ENCODE peak calls at places on chromosome 3, in ten cellular contexts. W is A549; L is heart left ventricle; Z is effector memory CD4-positive, alpha-beta T cell; O is upper lobe of right lung; D is GM23338; P is stomach; S is CD4-positive, CD25-positive, alpha-beta regulatory T cell; R is brain microvascular endothelial cell; U is AG04450. K is an unnamed sample.
A peak's percentile ranks its signal among the peaks of the same experiment; 100 is the strongest.

GRCh38 chr3:144921710-144922109 is 950.1 kb downstream of the DIPK2A start:
- DNase-seq in O (no peak), R (no peak), W (no peak), U (no peak), S (no peak), Z (no peak), P (no peak), D (no peak), L (no peak), K (no peak)

GRCh38 chr3:64163755-64164148 is 61.5 kb downstream of the PRICKLE2 start:
- DNase-seq in W (peak; percentile 51), O (no peak), Z (no peak), R (peak; percentile 60), U (peak; percentile 74), P (no peak), S (no peak), L (no peak), D (peak; percentile 30), K (no peak)

GRCh38 chr3:112405845-112406244 is 72.9 kb downstream of the CD200 start:
- DNase-seq in S (no peak), D (no peak), L (no peak), Z (no peak), W (no peak), O (no peak), R (no peak), U (no peak), P (no peak), K (no peak)

GRCh38 chr3:71917540-71917939 is 132.6 kb upstream of the PROK2 start:
- DNase-seq in L (no peak), W (no peak), P (no peak), R (no peak), O (no peak), S (no peak), Z (no peak), U (no peak), D (no peak), K (no peak)

GRCh38 chr3:108035751-108036150 is 55.1 kb downstream of the CD47 start:
- DNase-seq in O (no peak), S (no peak), Z (no peak), P (no peak), D (peak; percentile 12), W (no peak), U (no peak), L (no peak), R (no peak), K (no peak)

GRCh38 chr3:64093825-64094712 is 70.8 kb upstream of the PSMD6 start:
- DNase-seq in L (no peak), R (no peak), D (no peak), P (no peak), Z (no peak), U (no peak), W (no peak), O (no peak), S (no peak), K (no peak)

GRCh38 chr3:100844063-100844936 is 135.0 kb downstream of the TFG start:
- DNase-seq in L (no peak), S (no peak), D (no peak), R (no peak), Z (no peak), P (no peak), U (no peak), O (no peak), W (no peak), K (no peak)

GRCh38 chr3:148757238-148757930 is 59.7 kb downstream of the AGTR1 start:
- DNase-seq in L (no peak), U (peak; percentile 16), O (no peak), R (peak; percentile 77), W (no peak), P (no peak), S (no peak), Z (no peak), D (no peak), K (no peak)

GRCh38 chr3:156456771-156457224 is 98.1 kb downstream of the SSR3 start:
- DNase-seq in U (no peak), W (no peak), L (no peak), P (no peak), D (peak; percentile 63), Z (no peak), O (no peak), S (no peak), R (peak; percentile 68), K (no peak)

DNA sequence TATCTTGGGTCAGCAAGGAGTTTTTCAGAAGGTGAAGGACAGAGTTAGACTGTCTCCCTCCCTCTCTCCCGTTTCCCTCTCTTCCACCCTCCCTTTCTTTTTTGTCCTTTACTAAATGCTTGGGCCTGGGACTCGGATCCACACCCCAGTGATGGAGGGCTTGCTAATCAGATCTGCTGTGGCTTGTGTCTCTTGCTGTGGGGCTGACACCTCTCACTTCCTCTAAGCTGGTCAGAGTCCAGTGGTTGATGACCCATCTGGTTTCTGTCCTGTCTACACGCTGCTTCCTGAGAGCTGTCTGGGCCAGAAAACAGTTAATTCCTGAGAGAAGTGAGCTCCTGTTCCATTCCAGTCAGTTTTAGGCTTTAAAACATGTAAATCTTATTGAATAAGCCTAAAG is 849 bp downstream of the TRAK1 start:
- DNase-seq in U (no peak), P (no peak), Z (no peak), D (no peak), O (no peak), S (no peak), R (no peak), L (no peak), W (no peak), K (no peak)
- H3K4me3 ChIP-seq in U (no peak overlapping the region), P (no peak overlapping the region), Z (no peak overlapping the region), D (no peak overlapping the region), O (peak overlapping the region; percentile 5), S (no peak overlapping the region), R (no peak overlapping the region), L (peak overlapping the region; percentile 26), W (no peak overlapping the region), K (no peak overlapping the region)

GRCh38 chr3:189947068-189947467 is 173.6 kb downstream of the P3H2 start:
- DNase-seq in W (no peak), L (no peak), O (no peak), R (no peak), S (no peak), D (no peak), U (no peak), Z (no peak), P (no peak), K (no peak)
- H3K27ac ChIP-seq in W (peak overlapping the region; percentile 68), L (no peak overlapping the region), O (no peak overlapping the region), R (no peak overlapping the region), S (no peak overlapping the region), D (no peak overlapping the region), U (no peak overlapping the region), Z (no peak overlapping the region), P (no peak overlapping the region), K (no peak overlapping the region)

DNA sequence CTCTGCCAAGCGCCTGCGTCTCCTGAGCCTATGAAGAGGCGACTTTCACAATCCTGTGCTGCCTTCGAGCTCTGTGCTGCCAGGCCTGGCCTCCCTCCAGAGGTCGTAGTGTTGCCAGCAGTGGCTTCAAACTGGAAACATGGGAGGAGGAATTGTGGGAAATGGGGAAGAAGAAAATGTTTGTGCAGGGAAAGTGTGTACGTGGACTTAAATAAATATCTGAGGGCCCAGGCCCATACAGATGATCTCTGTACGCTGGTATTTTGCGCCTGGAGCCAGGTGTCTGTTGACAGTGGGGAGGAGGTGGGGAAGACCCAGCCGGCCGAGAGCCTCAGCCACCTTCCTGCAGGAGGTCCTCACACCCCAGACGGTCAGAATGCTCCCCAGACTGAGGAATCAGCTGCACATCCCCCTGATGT is 44.6 kb downstream of the ZBTB38 start:
- DNase-seq in D (no peak), O (peak; percentile 93), S (no peak), L (peak; percentile 95), P (peak; percentile 93), W (peak; percentile 89), U (peak; percentile 66), R (no peak), Z (no peak), K (no peak)
- H3K4me3 ChIP-seq in D (no peak overlapping the region), O (peak overlapping the region; percentile 14), S (peak overlapping the region; percentile 76), L (peak overlapping the region; percentile 12), P (peak overlapping the region; percentile 31), W (peak overlapping the region; percentile 22), U (peak overlapping the region; percentile 5), R (no peak overlapping the region), Z (peak overlapping the region; percentile 22), K (no peak overlapping the region)

GRCh38 chr3:59446775-59447465 is 397.1 kb upstream of the CFAP20DC start:
- DNase-seq in W (no peak), D (no peak), O (no peak), P (no peak), R (no peak), L (no peak), S (no peak), Z (no peak), U (no peak), K (no peak)

GRCh38 chr3:59442056-59442455 is 392.2 kb upstream of the CFAP20DC start:
- DNase-seq in L (no peak), P (no peak), W (no peak), U (no peak), D (peak; percentile 19), Z (no peak), R (no peak), O (no peak), S (no peak), K (no peak)

GRCh38 chr3:59444293-59444671 is 394.5 kb upstream of the CFAP20DC start:
- DNase-seq in R (no peak), Z (no peak), P (no peak), U (no peak), D (no peak), S (no peak), L (no peak), W (no peak), O (no peak), K (no peak)

GRCh38 chr3:59444676-59445075 is 394.9 kb upstream of the CFAP20DC start:
- DNase-seq in U (no peak), P (no peak), R (no peak), L (no peak), S (no peak), W (no peak), Z (no peak), O (no peak), D (no peak), K (no peak)

DNA sequence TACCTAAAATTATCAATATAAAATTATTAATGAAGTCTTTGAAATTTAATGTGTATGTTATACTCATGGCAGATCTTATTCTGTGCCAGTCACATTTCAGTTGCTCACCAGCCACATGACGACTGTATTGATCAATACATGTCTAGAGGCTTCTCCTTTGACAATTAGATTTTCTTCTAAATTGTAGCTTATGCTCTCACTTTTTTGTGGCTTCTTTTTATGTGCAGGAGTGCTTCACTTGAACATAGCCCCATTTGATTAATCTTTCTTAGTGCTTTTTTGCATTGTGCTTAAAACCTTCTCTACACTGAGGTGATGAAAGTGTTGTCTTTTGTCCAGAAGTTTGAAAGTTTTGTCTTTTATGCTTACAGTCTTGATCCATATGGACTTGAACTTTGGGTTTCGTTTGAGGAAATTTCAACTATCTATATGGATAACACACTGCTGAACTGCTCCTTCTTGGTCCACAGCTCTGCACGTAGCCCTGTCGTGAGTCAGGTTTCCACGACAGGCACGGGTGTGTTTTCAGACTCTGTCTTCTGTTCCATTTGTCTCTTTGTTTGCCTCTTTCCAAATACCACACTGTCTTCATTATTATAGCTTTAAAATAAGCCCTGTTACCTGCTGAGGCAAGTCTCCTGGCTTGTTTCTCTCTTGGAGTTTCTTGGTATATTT is 393.9 kb upstream of the CFAP20DC start:
- DNase-seq in O (no peak), P (no peak), L (no peak), Z (no peak), W (no peak), D (no peak), R (no peak), U (no peak), S (no peak), K (no peak)
- H3K27ac ChIP-seq in O (no peak overlapping the region), P (no peak overlapping the region), L (no peak overlapping the region), Z (peak overlapping the region; percentile 19), W (no peak overlapping the region), D (no peak overlapping the region), R (no peak overlapping the region), U (no peak overlapping the region), S (peak overlapping the region; percentile 81), K (no peak overlapping the region)

GRCh38 chr3:51390600-51391074 is 448 bp upstream of the RBM15B start:
- DNase-seq in S (no peak), P (no peak), W (no peak), D (peak; percentile 96), Z (no peak), R (no peak), L (no peak), O (no peak), U (no peak), K (no peak)
- H3K4me3 ChIP-seq in S (peak overlapping the region; percentile 43), P (peak overlapping the region; percentile 93), W (peak overlapping the region; percentile 20), D (peak overlapping the region; percentile 82), Z (peak overlapping the region; percentile 37), R (peak overlapping the region; percentile 42), L (peak overlapping the region; percentile 64), O (peak overlapping the region; percentile 72), U (peak overlapping the region; percentile 49), K (peak overlapping the region; percentile 60)

K was measured in Karpas-422.